ENCODE peak calls at places on chromosomes 7 and 10, in five cellular contexts. One of them, this sample, is unnamed.
A peak's percentile ranks its signal among the peaks of the same experiment; 100 is the strongest.

GRCh38 chr7:80182630-80183276 is 48.1 kb downstream of the GNAI1 start:
- DNase-seq in AG04450: no peak
- DNase-seq in AG09309: no peak
- DNase-seq in OCI-LY7: no peak
- DNase-seq in kidney: no peak
- DNase-seq in this sample: no peak

GRCh38 chr7:98284335-98285036 is 3.0 kb downstream of the BRI3 start:
- DNase-seq in AG04450: no peak
- DNase-seq in AG09309: peak; percentile 50
- DNase-seq in OCI-LY7: no peak
- DNase-seq in kidney: peak; percentile 94
- DNase-seq in this sample: peak; percentile 79

GRCh38 chr10:24622781-24623301 is 100.8 kb downstream of the ARHGAP21 start:
- DNase-seq in AG04450: no peak
- DNase-seq in AG09309: no peak
- DNase-seq in OCI-LY7: peak; percentile 78
- DNase-seq in kidney: no peak
- DNase-seq in this sample: no peak

GRCh38 chr10:35875281-35875680 is 233.2 kb upstream of the FZD8 start:
- DNase-seq in AG04450: no peak
- DNase-seq in AG09309: no peak
- DNase-seq in OCI-LY7: no peak
- DNase-seq in kidney: no peak
- DNase-seq in this sample: no peak

GRCh38 chr7:102138676-102139075 is 148.0 kb upstream of the SH2B2 start:
- DNase-seq in AG04450: no peak
- DNase-seq in AG09309: no peak
- DNase-seq in OCI-LY7: no peak
- DNase-seq in kidney: no peak
- DNase-seq in this sample: no peak

GRCh38 chr10:26566525-26567348 is 128.6 kb downstream of the APBB1IP start:
- DNase-seq in AG04450: no peak
- DNase-seq in AG09309: no peak
- DNase-seq in OCI-LY7: no peak
- DNase-seq in kidney: peak; percentile 64
- DNase-seq in this sample: no peak

GRCh38 chr10:128268015-128268722 is 141.9 kb upstream of the MKI67 start:
- DNase-seq in AG04450: no peak
- DNase-seq in AG09309: no peak
- DNase-seq in OCI-LY7: peak; percentile 24
- DNase-seq in kidney: no peak
- DNase-seq in this sample: no peak

GRCh38 chr10:21334891-21335696 is 190.4 kb downstream of the SKIDA1 start:
- DNase-seq in AG04450: no peak
- DNase-seq in AG09309: peak; percentile 64
- DNase-seq in OCI-LY7: no peak
- DNase-seq in kidney: no peak
- DNase-seq in this sample: peak; percentile 70

GRCh38 chr10:110803830-110804338 is 67.8 kb upstream of the PDCD4 start:
- DNase-seq in AG04450: no peak
- DNase-seq in AG09309: no peak
- DNase-seq in OCI-LY7: peak; percentile 74
- DNase-seq in kidney: no peak
- DNase-seq in this sample: no peak

GRCh38 chr10:11713186-11713743 is 28.9 kb upstream of the ECHDC3 start:
- DNase-seq in AG04450: no peak
- DNase-seq in AG09309: no peak
- DNase-seq in OCI-LY7: no peak
- DNase-seq in kidney: no peak
- DNase-seq in this sample: no peak

GRCh38 chr7:107551936-107552335 is 11.8 kb downstream of the COG5 start:
- DNase-seq in AG04450: no peak
- DNase-seq in AG09309: no peak
- DNase-seq in OCI-LY7: no peak
- DNase-seq in kidney: no peak
- DNase-seq in this sample: no peak

GRCh38 chr7:88337556-88337955 is 30.9 kb upstream of the STEAP4 start:
- DNase-seq in AG04450: no peak
- DNase-seq in AG09309: no peak
- DNase-seq in OCI-LY7: no peak
- DNase-seq in kidney: no peak
- DNase-seq in this sample: no peak

GRCh38 chr10:30111340-30111980 is 52.1 kb upstream of the JCAD start:
- DNase-seq in AG04450: peak; percentile 58
- DNase-seq in AG09309: peak; percentile 88
- DNase-seq in OCI-LY7: no peak
- DNase-seq in kidney: no peak
- DNase-seq in this sample: peak; percentile 76

GRCh38 chr10:119449760-119450461 is 92.6 kb downstream of the RGS10 start:
- DNase-seq in AG04450: no peak
- DNase-seq in AG09309: peak; percentile 64
- DNase-seq in OCI-LY7: peak; percentile 45
- DNase-seq in kidney: peak; percentile 62
- DNase-seq in this sample: no peak

GRCh38 chr7:12386237-12386839 is 17.3 kb downstream of the VWDE start:
- DNase-seq in AG04450: no peak
- DNase-seq in AG09309: no peak
- DNase-seq in OCI-LY7: no peak
- DNase-seq in kidney: no peak
- DNase-seq in this sample: no peak

GRCh38 chr10:113639966-113640365 is 23.9 kb downstream of the NRAP start:
- DNase-seq in AG04450: no peak
- DNase-seq in AG09309: no peak
- DNase-seq in OCI-LY7: no peak
- DNase-seq in kidney: no peak
- DNase-seq in this sample: no peak

GRCh38 chr7:158120751-158121150 is 466.9 kb downstream of the PTPRN2 start:
- DNase-seq in AG04450: no peak
- DNase-seq in AG09309: no peak
- DNase-seq in OCI-LY7: no peak
- DNase-seq in kidney: no peak
- DNase-seq in this sample: no peak

GRCh38 chr10:103861501-103861900 is 6.1 kb upstream of the SH3PXD2A start:
- DNase-seq in AG04450: no peak
- DNase-seq in AG09309: no peak
- DNase-seq in OCI-LY7: no peak
- DNase-seq in kidney: no peak
- DNase-seq in this sample: no peak

GRCh38 chr10:84665883-84666463 is 337.6 kb downstream of the CCSER2 start:
- DNase-seq in AG04450: no peak
- DNase-seq in AG09309: no peak
- DNase-seq in OCI-LY7: peak; percentile 49
- DNase-seq in kidney: no peak
- DNase-seq in this sample: no peak

GRCh38 chr7:111025013-111025412 is 65.9 kb upstream of the LRRN3 start:
- DNase-seq in AG04450: no peak
- DNase-seq in AG09309: no peak
- DNase-seq in OCI-LY7: no peak
- DNase-seq in kidney: no peak
- DNase-seq in this sample: no peak

GRCh38 chr10:33133557-33133956 is 175.5 kb upstream of the ITGB1 start:
- DNase-seq in AG04450: no peak
- DNase-seq in AG09309: no peak
- DNase-seq in OCI-LY7: no peak
- DNase-seq in kidney: no peak
- DNase-seq in this sample: no peak

GRCh38 chr10:6660460-6660859 is 80.4 kb upstream of the PRKCQ start:
- DNase-seq in AG04450: no peak
- DNase-seq in AG09309: no peak
- DNase-seq in OCI-LY7: no peak
- DNase-seq in kidney: no peak
- DNase-seq in this sample: no peak

GRCh38 chr10:58267713-58268453 is at the start of gene IPMK:
- DNase-seq in AG04450: no peak
- DNase-seq in AG09309: peak; percentile 49
- DNase-seq in OCI-LY7: peak; percentile 91
- DNase-seq in kidney: peak; percentile 98
- DNase-seq in this sample: peak; percentile 65

GRCh38 chr7:152162287-152162686 is 136.8 kb downstream of the GALNT11 start:
- DNase-seq in AG04450: no peak
- DNase-seq in AG09309: no peak
- DNase-seq in OCI-LY7: no peak
- DNase-seq in kidney: no peak
- DNase-seq in this sample: no peak

GRCh38 chr10:106551501-106551900 is 613.0 kb downstream of the SORCS1 start:
- DNase-seq in AG04450: no peak
- DNase-seq in AG09309: no peak
- DNase-seq in OCI-LY7: no peak
- DNase-seq in kidney: no peak
- DNase-seq in this sample: no peak
- H3K4me3 ChIP-seq in AG04450: no peak overlapping the region
- H3K4me3 ChIP-seq in AG09309: no peak overlapping the region
- H3K4me3 ChIP-seq in OCI-LY7: no peak overlapping the region
- H3K4me3 ChIP-seq in kidney: no peak overlapping the region
- H3K4me3 ChIP-seq in this sample: no peak overlapping the region

GRCh38 chr7:156969972-156970420 is 20.5 kb downstream of the NOM1 start:
- DNase-seq in AG04450: no peak
- DNase-seq in AG09309: no peak
- DNase-seq in OCI-LY7: peak; percentile 38
- DNase-seq in kidney: no peak
- DNase-seq in this sample: no peak
- TF ChIP-seq CTCF in AG04450: peak; percentile 33
- TF ChIP-seq CTCF in AG09309: peak; percentile 21
- TF ChIP-seq CTCF in OCI-LY7: peak; percentile 72
- TF ChIP-seq CTCF in kidney: peak; percentile 15
- TF ChIP-seq CTCF in this sample: peak; percentile 25

GRCh38 chr7:113198226-113198625 is 79.9 kb upstream of the SMIM30 start:
- DNase-seq in AG04450: no peak
- DNase-seq in AG09309: no peak
- DNase-seq in OCI-LY7: no peak
- DNase-seq in kidney: no peak
- DNase-seq in this sample: no peak
- H3K4me3 ChIP-seq in AG04450: no peak overlapping the region
- H3K4me3 ChIP-seq in AG09309: no peak overlapping the region
- H3K4me3 ChIP-seq in OCI-LY7: no peak overlapping the region
- H3K4me3 ChIP-seq in kidney: no peak overlapping the region
- H3K4me3 ChIP-seq in this sample: no peak overlapping the region

GRCh38 chr7:128869138-128869943 is 6.7 kb downstream of the ATP6V1F start:
- DNase-seq in AG04450: no peak
- DNase-seq in AG09309: no peak
- DNase-seq in OCI-LY7: peak; percentile 59
- DNase-seq in kidney: peak; percentile 85
- DNase-seq in this sample: no peak
- TF ChIP-seq CTCF in AG04450: peak; percentile 0
- TF ChIP-seq CTCF in AG09309: no peak
- TF ChIP-seq CTCF in OCI-LY7: no peak
- TF ChIP-seq CTCF in kidney: no peak
- TF ChIP-seq CTCF in this sample: no peak